ENCODE peak calls at places on chromosomes 6 and 20, in six cellular contexts. M, W, A, I, S and Z are unnamed samples.
A peak's percentile ranks its signal among the peaks of the same experiment; 100 is the strongest.

GRCh38 chr6:165676435-165677068 is 13.5 kb upstream of the PDE10A start:
- DNase-seq in I (no peak), S (no peak), A (peak; percentile 20), W (no peak), M (no peak), Z (peak; percentile 65)

GRCh38 chr6:139254196-139254595 is 37.6 kb downstream of the TXLNB start:
- DNase-seq in M (no peak), I (no peak), A (peak; percentile 37), S (no peak), W (no peak), Z (no peak)

GRCh38 chr6:83215131-83216047 is 22.2 kb downstream of the RWDD2A start:
- DNase-seq in M (no peak), S (peak; percentile 53), A (peak; percentile 80), W (peak; percentile 29), I (peak; percentile 55), Z (peak; percentile 75)

GRCh38 chr6:159042824-159043181 is 2.0 kb downstream of the TAGAP start:
- DNase-seq in I (no peak), M (no peak), A (no peak), W (no peak), S (no peak), Z (no peak)

GRCh38 chr6:81204741-81205140 is 547.7 kb downstream of the TENT5A start:
- DNase-seq in M (no peak), S (no peak), A (no peak), W (no peak), I (no peak), Z (peak; percentile 30)

GRCh38 chr6:169931223-169931760 is 179.9 kb downstream of the ERMARD start:
- DNase-seq in A (no peak), I (no peak), S (no peak), M (no peak), W (no peak), Z (no peak)

GRCh38 chr20:63345328-63346100 is 15.6 kb downstream of the CHRNA4 start:
- DNase-seq in S (no peak), W (no peak), M (no peak), A (no peak), I (no peak), Z (peak; percentile 67)

GRCh38 chr20:34016736-34017135 is 23.0 kb downstream of the RALY start:
- DNase-seq in M (no peak), A (no peak), I (no peak), W (no peak), S (no peak), Z (no peak)

GRCh38 chr6:80314531-80314930 is 208.1 kb downstream of the BCKDHB start:
- DNase-seq in A (no peak), S (no peak), W (no peak), I (no peak), M (no peak), Z (no peak)

GRCh38 chr6:151044465-151045441 is 179.3 kb downstream of the MTHFD1L start:
- DNase-seq in W (no peak), A (peak; percentile 93), M (peak; percentile 67), I (peak; percentile 97), S (peak; percentile 93), Z (no peak)

GRCh38 chr20:18676366-18676765 is 88.5 kb downstream of the DTD1 start:
- DNase-seq in M (no peak), I (no peak), A (no peak), S (no peak), W (no peak), Z (no peak)

GRCh38 chr6:48695872-48696271 is 584.9 kb upstream of the PTCHD4 start:
- DNase-seq in I (no peak), M (no peak), S (no peak), W (no peak), A (no peak), Z (no peak)

GRCh38 chr6:160227769-160228161 is 30.9 kb downstream of the SLC22A2 start:
- DNase-seq in I (no peak), S (no peak), W (no peak), A (no peak), M (no peak), Z (no peak)

GRCh38 chr20:51661609-51662178 is 106.5 kb downstream of the ATP9A start:
- DNase-seq in S (peak; percentile 99), M (no peak), I (peak; percentile 13), W (peak; percentile 51), A (peak; percentile 79), Z (no peak)

DNA sequence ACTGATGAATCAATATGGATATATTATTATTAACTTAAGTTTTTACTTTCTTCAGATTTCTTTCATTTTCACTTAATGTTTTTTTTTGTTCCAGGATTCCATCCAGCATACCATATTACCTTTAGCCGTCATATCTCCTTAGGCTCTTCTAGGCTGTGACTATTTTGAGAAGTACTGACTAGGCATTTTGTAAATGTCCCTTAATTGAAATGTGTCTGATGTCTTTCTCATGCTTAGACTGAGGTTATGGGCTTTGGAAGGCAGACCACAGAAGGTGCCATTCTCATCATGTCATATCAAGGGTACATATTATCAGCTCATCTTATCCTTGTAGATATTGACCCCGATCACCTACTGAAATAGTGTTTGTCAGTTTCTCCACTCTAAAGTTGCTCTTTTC is 101.3 kb downstream of the FOXO3 start:
- DNase-seq in W (no peak), S (no peak), A (no peak), M (no peak), I (no peak), Z (no peak)
- H3K4me1 ChIP-seq in W (no peaks in the 10 kb centered on the region), S (peaks cover 34% of the 10 kb centered on the region), A (peaks cover 6% of the 10 kb centered on the region), M (peaks cover 24% of the 10 kb centered on the region), I (peaks cover 10% of the 10 kb centered on the region), Z (peaks cover 28% of the 10 kb centered on the region)

DNA sequence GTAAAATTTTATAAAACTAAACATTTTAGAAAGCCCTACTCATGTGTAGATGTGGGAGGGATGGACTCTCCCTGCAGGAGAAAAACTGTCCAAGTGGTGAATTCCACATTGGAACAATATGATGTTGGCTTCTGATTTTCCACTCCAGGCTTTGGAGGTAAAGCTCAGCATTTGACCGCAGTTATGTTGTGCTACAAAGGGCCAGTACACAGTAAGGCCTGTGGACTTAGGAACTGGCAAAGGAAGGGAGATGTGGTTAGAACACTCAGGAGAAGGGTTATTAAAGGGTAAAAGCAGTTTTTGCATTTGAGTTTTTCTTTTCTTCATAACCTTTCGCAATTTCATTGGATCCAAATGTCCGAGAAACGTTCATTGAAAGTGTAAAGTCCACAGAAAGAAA is 150.3 kb upstream of the SASH1 start:
- DNase-seq in S (peak; percentile 76), M (no peak), A (peak; percentile 89), I (no peak), W (no peak), Z (no peak)
- H3K4me3 ChIP-seq in S (peak overlapping the region; percentile 58), M (no peak overlapping the region), A (no peak overlapping the region), I (no peak overlapping the region), W (no peak overlapping the region), Z (no peak overlapping the region)

GRCh38 chr20:16518784-16519084 is 54.5 kb downstream of the KIF16B start:
- DNase-seq in S (no peak), A (no peak), I (no peak), W (no peak), M (no peak), Z (no peak)

GRCh38 chr20:16520154-16520553 is 53.1 kb downstream of the KIF16B start:
- DNase-seq in W (no peak), A (no peak), S (no peak), I (no peak), M (no peak), Z (no peak)

GRCh38 chr20:16514145-16514544 is 59.1 kb downstream of the KIF16B start:
- DNase-seq in S (no peak), W (no peak), I (no peak), M (no peak), A (no peak), Z (no peak)

DNA sequence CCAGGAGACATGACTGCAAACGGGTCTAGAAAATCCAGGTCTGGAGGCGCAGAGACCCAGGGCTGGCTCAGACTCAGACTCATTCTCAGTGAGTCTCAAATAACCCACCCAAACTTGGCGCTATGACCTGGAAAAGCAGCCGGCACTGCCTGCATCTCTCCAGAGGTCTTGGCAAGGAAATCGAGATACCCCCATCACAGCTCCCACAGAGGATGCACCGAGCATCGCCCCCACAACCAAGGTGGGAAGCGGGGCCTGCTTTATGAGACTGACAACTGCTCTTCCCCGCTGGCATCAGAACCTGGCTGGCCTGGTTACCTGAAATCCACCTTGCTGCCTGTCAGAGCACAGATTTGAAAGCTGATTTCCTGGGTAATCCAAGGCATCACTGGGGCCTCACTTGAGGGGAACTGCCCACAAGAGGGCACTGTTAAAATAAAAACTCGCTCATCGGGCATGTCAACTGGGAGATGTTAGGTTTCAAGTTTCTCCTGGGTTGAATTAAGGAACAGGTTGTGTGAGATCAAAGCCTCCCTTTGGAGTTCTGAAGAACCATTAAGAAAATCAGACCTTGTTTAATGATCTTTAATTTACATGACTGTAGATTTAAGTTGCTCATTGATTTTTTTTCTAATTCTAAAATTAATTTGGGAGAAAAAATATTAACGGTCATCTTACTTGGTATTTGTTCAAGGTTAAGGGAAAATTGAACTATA is 55.0 kb downstream of the KIF16B start:
- DNase-seq in A (peak; percentile 42), M (no peak), W (no peak), I (peak; percentile 75), S (peak; percentile 78), Z (peak; percentile 69)
- H3K27ac ChIP-seq in A (no peak overlapping the region), M (no peak overlapping the region), W (no peak overlapping the region), I (no peak overlapping the region), S (no peak overlapping the region), Z (no peak overlapping the region)

GRCh38 chr6:137734875-137735182 is 132.2 kb upstream of the TNFAIP3 start:
- DNase-seq in W (no peak), S (no peak), A (no peak), I (no peak), M (no peak), Z (no peak)

GRCh38 chr6:137738197-137738596 is 128.9 kb upstream of the TNFAIP3 start:
- DNase-seq in W (no peak), S (no peak), M (no peak), I (no peak), A (peak; percentile 59), Z (no peak)

GRCh38 chr6:137738931-137739504 is 128.0 kb upstream of the TNFAIP3 start:
- DNase-seq in M (no peak), S (no peak), A (no peak), I (no peak), W (no peak), Z (no peak)

GRCh38 chr6:137736048-137736846 is 130.8 kb upstream of the TNFAIP3 start:
- DNase-seq in M (no peak), A (no peak), S (no peak), W (peak; percentile 29), I (peak; percentile 11), Z (peak; percentile 73)

GRCh38 chr6:137736919-137737318 is 130.1 kb upstream of the TNFAIP3 start:
- DNase-seq in I (no peak), W (no peak), A (no peak), M (no peak), S (no peak), Z (no peak)
- H3K4me1 ChIP-seq in I (peaks cover 4% of the 10 kb centered on the region), W (peaks cover 8% of the 10 kb centered on the region), A (no peaks in the 10 kb centered on the region), M (peaks cover 2% of the 10 kb centered on the region), S (peaks cover 8% of the 10 kb centered on the region), Z (peaks cover 36% of the 10 kb centered on the region)

DNA sequence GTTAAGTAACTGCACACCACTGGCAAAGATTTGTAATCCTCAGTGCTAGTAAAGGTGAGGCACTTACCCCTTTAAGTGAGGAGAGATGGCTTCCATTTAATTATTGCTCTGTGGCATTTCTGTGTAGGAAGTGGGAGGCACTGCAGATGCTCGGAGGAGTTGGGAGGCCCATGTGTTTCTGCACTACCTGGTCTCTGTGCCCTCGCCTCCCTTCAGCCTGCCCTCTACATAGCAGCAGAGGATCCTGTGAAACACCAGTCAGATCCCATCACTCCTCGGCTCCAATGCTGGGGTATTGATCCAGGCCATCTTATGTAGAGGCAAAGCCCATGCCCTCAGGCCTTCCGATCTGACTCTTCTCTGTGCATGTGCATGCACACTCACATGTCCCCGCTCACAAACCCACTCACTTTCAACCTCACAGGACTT is 67.0 kb downstream of the SLX4IP start:
- DNase-seq in S (no peak), M (no peak), A (no peak), W (peak; percentile 13), I (no peak), Z (no peak)
- H3K4me3 ChIP-seq in S (no peak overlapping the region), M (no peak overlapping the region), A (no peak overlapping the region), W (peak overlapping the region; percentile 16), I (no peak overlapping the region), Z (no peak overlapping the region)